ENCODE peak calls at places on chromosomes 6 and 20, in five cellular contexts. Z, Q, R, E and D are unnamed samples.

GRCh38 chr20:41180599-41181333 is 43.4 kb downstream of the PLCG1 start:
- DNase-seq in Z (peak; percentile 59), Q (no peak), R (peak; percentile 50), E (no peak), D (peak; percentile 5)

GRCh38 chr6:119446623-119447008 is 97.1 kb upstream of the MAN1A1 start:
- DNase-seq in Z (no peak), Q (peak; percentile 59), R (no peak), E (peak; percentile 86), D (no peak)

GRCh38 chr20:10172998-10173655 is 45.5 kb upstream of the SNAP25 start:
- DNase-seq in Z (no peak), Q (no peak), R (no peak), E (no peak), D (no peak)

GRCh38 chr6:106870069-106870468 is 104.5 kb downstream of the CD24 start:
- DNase-seq in Z (no peak), Q (no peak), R (no peak), E (peak; percentile 80), D (no peak)

GRCh38 chr6:166629628-166630027 is 2.6 kb upstream of the RPS6KA2 start:
- DNase-seq in Z (no peak), Q (no peak), R (no peak), E (peak; percentile 40), D (no peak)

GRCh38 chr6:63844287-63844686 is 208.7 kb downstream of the PHF3 start:
- DNase-seq in Z (no peak), Q (no peak), R (no peak), E (peak; percentile 60), D (no peak)

GRCh38 chr6:15308445-15309213 is 62.8 kb downstream of the JARID2 start:
- DNase-seq in Z (no peak), Q (no peak), R (no peak), E (no peak), D (no peak)

GRCh38 chr6:41767112-41767946 is 12.4 kb downstream of the FRS3 start:
- DNase-seq in Z (no peak), Q (no peak), R (peak; percentile 74), E (peak; percentile 33), D (no peak)

GRCh38 chr6:117530467-117531242 is 48.2 kb downstream of the DCBLD1 start:
- DNase-seq in Z (no peak), Q (no peak), R (no peak), E (no peak), D (no peak)

GRCh38 chr20:9506337-9506821 is 8.0 kb upstream of the LAMP5 start:
- DNase-seq in Z (no peak), Q (no peak), R (no peak), E (no peak), D (no peak)

GRCh38 chr6:33987531-33988021 is 158.3 kb downstream of the GRM4 start:
- DNase-seq in Z (peak; percentile 40), Q (no peak), R (no peak), E (no peak), D (no peak)

GRCh38 chr6:51702851-51703250 is 384.6 kb downstream of the PKHD1 start:
- DNase-seq in Z (no peak), Q (no peak), R (no peak), E (no peak), D (no peak)

DNA sequence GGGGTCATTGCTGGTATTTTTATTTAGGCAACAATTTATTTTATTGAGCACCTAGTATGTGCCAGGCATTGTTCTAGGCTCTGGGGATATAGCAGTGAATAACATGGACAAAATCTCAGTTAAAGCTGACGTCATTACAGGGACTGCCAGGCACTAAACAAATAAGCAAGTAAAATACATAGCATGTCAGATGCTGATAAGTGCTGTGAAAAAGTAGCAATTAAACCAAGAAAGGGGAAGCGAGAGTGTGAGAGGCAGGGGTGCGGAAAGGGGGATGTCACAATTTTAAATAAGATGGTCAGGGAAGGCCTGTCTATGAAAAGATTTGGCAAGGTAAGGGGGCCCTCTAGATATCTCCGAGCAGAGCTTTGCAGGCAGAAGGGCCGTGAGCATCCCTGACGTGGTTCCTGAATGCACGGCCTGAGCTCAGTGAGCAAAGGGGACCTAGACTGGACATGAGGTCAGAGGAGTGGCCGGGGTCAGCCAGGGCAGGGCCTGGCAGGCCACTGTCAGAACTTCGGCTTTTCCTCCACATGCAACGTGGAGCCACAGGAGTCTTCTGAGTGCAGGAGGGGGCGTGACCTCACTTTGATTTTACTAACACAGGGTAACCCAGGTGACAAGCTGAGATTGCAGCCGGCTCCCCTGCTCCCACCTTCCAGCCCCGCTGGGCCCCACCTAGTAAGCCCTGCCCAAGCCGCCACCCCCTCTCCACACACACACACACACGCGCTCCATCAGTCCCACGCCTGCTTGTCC is 24.2 kb upstream of the SIRPA start:
- DNase-seq in Z (no peak), Q (no peak), R (no peak), E (no peak), D (no peak)
- TF ChIP-seq CTCF in Z (no peak), Q (no peak), R (no peak), E (no peak), D (no peak)

GRCh38 chr6:72524011-72524645 is 97.7 kb upstream of the KCNQ5 start:
- DNase-seq in Z (no peak), Q (no peak), R (no peak), E (no peak), D (no peak)

GRCh38 chr6:72519871-72520270 is 102.0 kb upstream of the KCNQ5 start:
- DNase-seq in Z (no peak), Q (no peak), R (no peak), E (no peak), D (no peak)

GRCh38 chr6:72521684-72522083 is 100.2 kb upstream of the KCNQ5 start:
- DNase-seq in Z (no peak), Q (no peak), R (no peak), E (no peak), D (no peak)

GRCh38 chr6:72525821-72526550 is 95.9 kb upstream of the KCNQ5 start:
- DNase-seq in Z (no peak), Q (no peak), R (no peak), E (peak; percentile 35), D (no peak)

GRCh38 chr6:72522735-72523141 is 99.1 kb upstream of the KCNQ5 start:
- DNase-seq in Z (no peak), Q (no peak), R (no peak), E (no peak), D (no peak)
- TF ChIP-seq CTCF in Z (peak; percentile 14), Q (no peak), R (no peak), E (no peak), D (peak; percentile 50)

DNA sequence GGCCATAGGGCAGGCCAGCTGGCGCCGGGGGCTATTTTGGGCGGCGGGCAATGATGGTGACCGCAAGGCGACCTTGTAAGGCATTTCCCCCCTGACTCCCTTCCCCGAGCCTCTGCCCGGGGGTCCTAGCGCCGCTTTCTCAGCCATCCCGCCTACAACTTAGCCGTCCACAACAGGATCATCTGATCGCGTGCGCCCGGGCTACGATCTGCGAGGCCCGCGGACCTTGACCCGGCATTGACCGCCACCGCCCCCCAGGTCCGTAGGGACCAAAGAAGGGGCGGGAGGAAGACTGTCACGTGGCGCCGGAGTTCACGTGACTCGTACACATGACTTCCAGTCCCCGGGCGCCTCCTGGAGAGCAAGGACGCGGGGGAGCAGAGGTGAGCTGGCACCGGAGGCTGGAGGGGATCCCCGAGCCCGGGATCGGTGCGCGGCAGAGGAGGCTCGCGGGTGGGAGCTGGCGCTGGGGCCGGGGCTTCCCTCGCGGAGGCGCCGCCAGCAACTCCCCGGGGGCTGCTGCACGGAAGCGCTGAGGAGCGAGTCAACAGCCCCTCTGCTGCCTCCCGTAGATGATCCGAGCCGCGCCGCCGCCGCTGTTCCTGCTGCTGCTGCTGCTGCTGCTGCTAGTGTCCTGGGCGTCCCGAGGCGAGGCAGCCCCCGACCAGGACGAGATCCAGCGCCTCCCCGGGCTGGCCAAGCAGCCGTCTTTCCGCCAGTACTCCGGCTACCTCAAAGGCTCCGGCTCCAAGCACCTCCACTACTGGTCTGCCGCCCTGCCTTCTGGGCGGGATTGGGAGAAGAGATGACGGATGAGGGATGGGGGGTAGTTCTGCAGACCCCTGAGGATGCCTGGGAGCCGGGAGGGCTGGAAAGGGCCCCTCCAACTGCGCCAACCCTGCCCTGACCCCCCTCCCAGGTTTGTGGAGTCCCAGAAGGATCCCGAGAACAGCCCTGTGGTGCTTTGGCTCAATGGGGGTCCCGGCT is at the start of the genes CTSA and NEURL2:
- DNase-seq in Z (peak; percentile 95), Q (peak; percentile 93), R (peak; percentile 97), E (peak; percentile 90), D (peak; percentile 86)
- TF ChIP-seq CTCF in Z (no peak), Q (no peak), R (no peak), E (no peak), D (no peak)

GRCh38 chr20:52105045-52105572 is 86.5 kb downstream of the ZFP64 start:
- DNase-seq in Z (peak; percentile 84), Q (no peak), R (no peak), E (peak; percentile 42), D (peak; percentile 31)

GRCh38 chr20:52103911-52104545 is 87.6 kb downstream of the ZFP64 start:
- DNase-seq in Z (no peak), Q (no peak), R (no peak), E (peak; percentile 22), D (no peak)

GRCh38 chr20:52103469-52103910 is 88.1 kb downstream of the ZFP64 start:
- DNase-seq in Z (no peak), Q (no peak), R (no peak), E (peak; percentile 16), D (no peak)

GRCh38 chr20:52104546-52105044 is 87.0 kb downstream of the ZFP64 start:
- DNase-seq in Z (no peak), Q (no peak), R (no peak), E (peak; percentile 17), D (no peak)

DNA sequence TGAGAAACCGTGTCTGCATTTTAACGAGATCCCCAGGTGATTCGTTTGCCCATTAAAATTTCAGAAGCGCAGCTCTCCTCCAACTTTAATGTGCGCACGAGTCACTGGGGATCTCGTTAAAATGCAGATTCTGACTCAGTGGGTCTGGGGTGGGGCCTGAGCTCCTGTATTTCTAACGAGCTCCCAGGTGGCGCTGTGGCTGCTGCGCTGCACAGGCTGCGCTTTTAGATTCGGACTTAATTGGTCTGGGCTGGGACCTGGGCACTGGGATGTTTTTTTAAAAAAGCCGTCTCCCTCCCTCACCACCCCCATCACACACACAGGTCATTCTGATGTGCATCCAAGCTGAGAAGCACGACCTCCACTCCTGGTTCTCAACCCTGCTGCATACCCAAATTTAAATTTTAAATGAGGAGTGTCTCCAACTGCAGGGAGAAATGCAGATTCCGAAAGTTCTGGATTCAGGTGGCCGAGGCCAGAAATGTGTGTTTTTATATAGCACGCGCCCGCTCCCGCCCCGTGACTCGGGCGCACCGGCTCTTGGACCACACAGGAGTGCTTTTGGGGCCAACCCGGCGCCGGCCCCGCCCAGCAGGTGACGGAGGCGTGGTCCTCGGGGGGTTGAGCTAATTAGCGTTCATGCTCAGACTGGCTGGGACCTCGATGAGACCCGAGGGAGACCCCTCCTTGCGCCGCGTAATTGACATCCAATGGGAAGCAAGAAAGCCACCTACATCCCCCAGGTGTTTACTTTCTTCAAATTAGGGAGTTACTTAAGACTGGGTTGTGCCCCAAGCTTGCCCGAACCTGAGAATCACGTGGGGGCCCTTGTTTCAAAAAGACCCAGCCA is 85.8 kb downstream of the ZFP64 start:
- DNase-seq in Z (no peak), Q (no peak), R (no peak), E (peak; percentile 48), D (peak; percentile 38)
- TF ChIP-seq CTCF in Z (peak; percentile 48), Q (no peak), R (no peak), E (peak; percentile 55), D (peak; percentile 47)

DNA sequence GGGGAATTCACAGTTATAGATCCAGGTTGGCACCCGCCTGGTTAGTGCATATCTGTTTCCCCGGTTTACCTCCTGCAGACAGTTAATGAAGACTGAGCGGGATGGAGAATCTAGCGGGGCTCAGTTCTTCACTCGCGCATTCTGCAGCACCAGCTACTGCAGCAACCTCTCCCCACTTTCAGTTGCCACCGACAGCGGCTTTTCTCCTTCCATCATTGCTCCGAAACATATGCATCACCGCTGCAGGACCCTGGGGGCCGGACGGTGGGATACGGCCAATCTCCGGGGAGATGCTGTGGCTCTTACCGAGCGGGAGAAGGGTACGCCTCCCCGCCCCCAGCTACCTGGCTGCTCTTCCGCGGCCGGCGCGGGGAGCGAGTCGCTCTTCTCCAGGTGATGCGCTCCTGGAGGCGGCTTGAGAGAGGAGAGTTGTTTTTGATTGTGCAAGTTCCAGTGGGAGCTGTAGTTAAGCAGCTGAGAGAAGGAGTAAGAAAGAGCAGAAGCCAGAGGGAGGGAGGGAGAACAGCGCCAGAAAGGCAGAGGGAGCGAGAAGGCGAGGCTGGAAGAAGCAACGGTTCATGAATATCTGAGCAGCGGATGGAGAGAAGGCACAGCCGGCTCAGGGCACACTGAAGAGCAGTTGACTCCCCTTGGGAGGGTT is at the start of gene SGK1:
- DNase-seq in Z (no peak), Q (no peak), R (no peak), E (peak; percentile 56), D (no peak)
- TF ChIP-seq CTCF in Z (peak; percentile 21), Q (no peak), R (peak; percentile 26), E (peak; percentile 3), D (no peak)